ENCODE peak calls at places on chromosomes 12 and 14, in ten cellular contexts. G is NCI-H146; N is T-helper 2 cell; J is amniotic stem cell; Y is iris pigment epithelial cell; O is activated CD4-positive, alpha-beta T cell treated with anti-CD3 and anti-CD28 coated beads, Interleukin-2, amount 50 U/mL, for 1 hour; R is cardiac muscle cell; T is stimulated activated CD4-positive, alpha-beta T cell treated with anti-CD3 and anti-CD28 coated beads, Interleukin-1b, Interleukin-23, amount 100 ng/mL, for 48 hours; X is natural killer cell treated with Interleukin-12 subunit alpha and Interleukin-12 subunit beta and Interleukin-15 and Interleukin-18, amount 100 ng/mL, for 72 hours; K is stomach. I is an unnamed sample.

GRCh38 chr12:121799175-121799841 is 4.5 kb upstream of the SETD1B start:
- DNase-seq in G (peak), N (no peak), J (no peak), Y (peak), O (peak), R (peak), T (peak), X (no peak), K (peak), I (peak)

GRCh38 chr14:106491851-106492250 is 965.5 kb downstream of the TMEM121 start:
- DNase-seq in G (peak), N (no peak), J (no peak), Y (no peak), O (no peak), R (no peak), T (peak), X (no peak), K (no peak), I (no peak)

GRCh38 chr14:80549141-80549540 is 337.8 kb upstream of the DIO2 start:
- DNase-seq in G (no peak), N (no peak), J (no peak), Y (no peak), O (no peak), R (peak), T (no peak), X (no peak), K (no peak), I (no peak)

GRCh38 chr12:108410689-108411088 is 71.6 kb upstream of the CMKLR1 start:
- DNase-seq in G (no peak), N (no peak), J (no peak), Y (no peak), O (no peak), R (no peak), T (no peak), X (no peak), K (no peak), I (no peak)

GRCh38 chr12:13390381-13390856 is 193.9 kb downstream of the EMP1 start:
- DNase-seq in G (peak), N (no peak), J (peak), Y (peak), O (no peak), R (peak), T (no peak), X (no peak), K (peak), I (peak)

GRCh38 chr14:42163136-42163535 is 556.5 kb downstream of the LRFN5 start:
- DNase-seq in G (peak), N (no peak), J (no peak), Y (no peak), O (no peak), R (no peak), T (no peak), X (no peak), K (no peak), I (no peak)

GRCh38 chr12:71900091-71900490 is 38.6 kb upstream of the TPH2 start:
- DNase-seq in G (no peak), N (no peak), J (no peak), Y (peak), O (no peak), R (peak), T (no peak), X (no peak), K (no peak), I (no peak)

GRCh38 chr12:15525414-15525813 is 203.1 kb downstream of the PTPRO start:
- DNase-seq in G (no peak), N (no peak), J (no peak), Y (no peak), O (no peak), R (no peak), T (no peak), X (no peak), K (no peak), I (no peak)

GRCh38 chr12:57796996-57797395 is 14.4 kb downstream of the TSFM start:
- DNase-seq in G (no peak), N (no peak), J (no peak), Y (no peak), O (no peak), R (no peak), T (no peak), X (no peak), K (no peak), I (no peak)

GRCh38 chr12:94969424-94969823 is 34.1 kb downstream of the NDUFA12 start:
- DNase-seq in G (no peak), N (no peak), J (no peak), Y (no peak), O (no peak), R (no peak), T (no peak), X (no peak), K (no peak), I (no peak)

GRCh38 chr14:104859900-104860299 is 5.2 kb upstream of the CEP170B start:
- DNase-seq in G (no peak), N (no peak), J (no peak), Y (no peak), O (no peak), R (no peak), T (no peak), X (no peak), K (no peak), I (no peak)

GRCh38 chr12:95492462-95492861 is 18.5 kb downstream of the METAP2 start:
- DNase-seq in G (no peak), N (no peak), J (no peak), Y (no peak), O (no peak), R (no peak), T (no peak), X (no peak), K (no peak), I (no peak)

GRCh38 chr12:57622293-57623245 is 10.4 kb downstream of the B4GALNT1 start:
- DNase-seq in G (no peak), N (no peak), J (no peak), Y (no peak), O (no peak), R (no peak), T (no peak), X (no peak), K (no peak), I (peak)

GRCh38 chr12:54701940-54702592 is 53.9 kb upstream of the DCD start:
- DNase-seq in G (peak), N (no peak), J (peak), Y (peak), O (no peak), R (peak), T (no peak), X (no peak), K (no peak), I (no peak)

GRCh38 chr12:54749191-54749818 is 101.1 kb upstream of the DCD start:
- DNase-seq in G (peak), N (no peak), J (peak), Y (peak), O (peak), R (peak), T (no peak), X (peak), K (no peak), I (no peak)

GRCh38 chr12:96986883-96987523 is 79.9 kb downstream of the NEDD1 start:
- DNase-seq in G (peak), N (no peak), J (peak), Y (peak), O (no peak), R (peak), T (no peak), X (no peak), K (no peak), I (no peak)

GRCh38 chr12:24470050-24470449 is 478.9 kb downstream of the BCAT1 start:
- DNase-seq in G (no peak), N (no peak), J (no peak), Y (peak), O (no peak), R (peak), T (no peak), X (no peak), K (no peak), I (no peak)

GRCh38 chr14:68248481-68249255 is 429.1 kb downstream of the RAD51B start:
- DNase-seq in G (peak), N (no peak), J (no peak), Y (peak), O (no peak), R (peak), T (no peak), X (no peak), K (no peak), I (peak)

GRCh38 chr14:60646202-60646886 is 2.9 kb downstream of the SIX1 start:
- DNase-seq in G (no peak), N (no peak), J (no peak), Y (no peak), O (no peak), R (no peak), T (no peak), X (no peak), K (no peak), I (peak)

GRCh38 chr14:93655078-93655750 is 133.1 kb downstream of the PRIMA1 start:
- DNase-seq in G (peak), N (no peak), J (peak), Y (peak), O (no peak), R (peak), T (no peak), X (no peak), K (no peak), I (peak)

GRCh38 chr12:52258335-52258901 is 16.0 kb upstream of the KRT86 start:
- DNase-seq in G (no peak), N (no peak), J (no peak), Y (peak), O (no peak), R (peak), T (no peak), X (no peak), K (peak), I (peak)

GRCh38 chr14:88323520-88324199 is 591 bp upstream of the KCNK10 start:
- DNase-seq in G (peak), N (no peak), J (no peak), Y (peak), O (no peak), R (peak), T (peak), X (no peak), K (no peak), I (peak)

GRCh38 chr14:105851716-105852377 is 325.5 kb downstream of the TMEM121 start:
- DNase-seq in G (no peak), N (no peak), J (no peak), Y (no peak), O (no peak), R (no peak), T (no peak), X (no peak), K (no peak), I (peak)

GRCh38 chr12:105721051-105721825 is 390.7 kb downstream of the C12orf75 start:
- DNase-seq in G (no peak), N (no peak), J (no peak), Y (no peak), O (no peak), R (no peak), T (no peak), X (no peak), K (no peak), I (no peak)

GRCh38 chr14:93295541-93296220 is 37.2 kb downstream of the BTBD7 start:
- DNase-seq in G (no peak), N (no peak), J (no peak), Y (no peak), O (no peak), R (no peak), T (no peak), X (no peak), K (no peak), I (no peak)

GRCh38 chr14:98909251-98909944 is 362.6 kb downstream of the BCL11B start:
- DNase-seq in G (no peak), N (no peak), J (no peak), Y (no peak), O (no peak), R (peak), T (no peak), X (no peak), K (no peak), I (no peak)

GRCh38 chr12:3117628-3118027 is 40.4 kb downstream of the TSPAN9 start:
- DNase-seq in G (no peak), N (no peak), J (peak), Y (peak), O (no peak), R (peak), T (no peak), X (peak), K (no peak), I (peak)

GRCh38 chr14:63578300-63578699 is 35.1 kb upstream of the PPP2R5E start:
- DNase-seq in G (no peak), N (no peak), J (no peak), Y (peak), O (no peak), R (no peak), T (no peak), X (no peak), K (no peak), I (no peak)

GRCh38 chr12:58711968-58712367 is 208.3 kb downstream of the LRIG3 start:
- DNase-seq in G (no peak), N (no peak), J (no peak), Y (peak), O (no peak), R (peak), T (no peak), X (no peak), K (no peak), I (no peak)

GRCh38 chr14:39500253-39500652 is 68.0 kb upstream of the FBXO33 start:
- DNase-seq in G (no peak), N (no peak), J (no peak), Y (no peak), O (no peak), R (no peak), T (no peak), X (no peak), K (no peak), I (no peak)

GRCh38 chr12:111753144-111753881 is 13.4 kb upstream of the ALDH2 start:
- DNase-seq in G (peak), N (no peak), J (no peak), Y (peak), O (no peak), R (peak), T (no peak), X (no peak), K (peak), I (peak)

GRCh38 chr12:65824314-65824563 is at the start of gene HMGA2:
- DNase-seq in G (no peak), N (no peak), J (peak), Y (peak), O (no peak), R (no peak), T (no peak), X (no peak), K (no peak), I (no peak)

GRCh38 chr12:122064034-122064777 is 14.3 kb upstream of the MLXIP start:
- DNase-seq in G (peak), N (no peak), J (peak), Y (peak), O (no peak), R (peak), T (peak), X (no peak), K (peak), I (peak)

GRCh38 chr14:25132734-25133422 is 82.9 kb upstream of the STXBP6 start:
- DNase-seq in G (peak), N (no peak), J (no peak), Y (peak), O (peak), R (peak), T (peak), X (no peak), K (peak), I (peak)

GRCh38 chr14:63747836-63748235 is 20.0 kb upstream of the SGPP1 start:
- DNase-seq in G (no peak), N (no peak), J (no peak), Y (no peak), O (no peak), R (no peak), T (no peak), X (no peak), K (no peak), I (no peak)

GRCh38 chr12:121748571-121749265 is 36.2 kb downstream of the TMEM120B start:
- DNase-seq in G (no peak), N (no peak), J (peak), Y (peak), O (peak), R (peak), T (peak), X (no peak), K (no peak), I (no peak)

GRCh38 chr12:16949351-16949750 is 343.4 kb upstream of the LMO3 start:
- DNase-seq in G (peak), N (no peak), J (no peak), Y (no peak), O (no peak), R (no peak), T (no peak), X (no peak), K (no peak), I (no peak)

GRCh38 chr14:28766505-28767238 is at the start of gene FOXG1:
- DNase-seq in G (no peak), N (no peak), J (no peak), Y (peak), O (no peak), R (peak), T (no peak), X (no peak), K (no peak), I (peak)

I was measured in ecto neural progenitor cell.